ENCODE peak calls at places on chromosomes 6 and 20, in five cellular contexts. R is sigmoid colon, K is fibroblast of the aortic adventitia, E is Panc1, A is HFF-Myc. N is an unnamed sample.

GRCh38 chr6:106321940-106322339 is 3.6 kb downstream of the ATG5 start:
- DNase-seq in A (no peak), E (no peak), K (no peak), R (no peak), N (no peak)

GRCh38 chr6:31352497-31353368 is 4.2 kb downstream of the HLA-B start:
- DNase-seq in A (no peak), K (no peak), E (no peak), R (no peak), N (no peak)

GRCh38 chr6:131950767-131951575 is at the start of gene CCN2:
- DNase-seq in K (peak), R (peak), E (peak), A (peak), N (peak)

GRCh38 chr6:6631526-6632276 is 43.2 kb downstream of the LY86 start:
- DNase-seq in A (no peak), E (no peak), K (peak), R (no peak), N (no peak)

GRCh38 chr6:161890133-161890833 is 616.4 kb upstream of the AGPAT4 start:
- DNase-seq in K (no peak), R (no peak), E (no peak), A (no peak), N (no peak)

GRCh38 chr6:130936933-130937332 is 109.7 kb downstream of the SMLR1 start:
- DNase-seq in A (no peak), E (no peak), K (no peak), R (no peak), N (no peak)

GRCh38 chr6:129055796-129056195 is 172.9 kb downstream of the LAMA2 start:
- DNase-seq in A (no peak), K (peak), E (no peak), R (no peak), N (no peak)

GRCh38 chr6:1267057-1267732 is 44.7 kb upstream of the FOXQ1 start:
- DNase-seq in A (no peak), R (no peak), E (peak), K (no peak), N (no peak)

GRCh38 chr6:13465734-13466133 is 21.7 kb downstream of the GFOD1 start:
- DNase-seq in E (no peak), K (no peak), A (no peak), R (no peak), N (no peak)

GRCh38 chr6:30101423-30101938 is 11.4 kb downstream of the TRIM31 start:
- DNase-seq in R (no peak), K (no peak), A (no peak), E (no peak), N (no peak)

GRCh38 chr6:30101939-30102700 is 10.8 kb downstream of the TRIM31 start:
- DNase-seq in K (peak), E (no peak), R (peak), A (peak), N (peak)

GRCh38 chr6:30102701-30103629 is 9.9 kb downstream of the TRIM31 start:
- DNase-seq in E (peak), K (peak), A (peak), R (peak), N (peak)

GRCh38 chr6:30100154-30100553 is 12.7 kb downstream of the TRIM31 start:
- DNase-seq in E (no peak), K (no peak), A (no peak), R (no peak), N (no peak)

GRCh38 chr6:30100585-30101422 is 12.1 kb downstream of the TRIM31 start:
- DNase-seq in E (no peak), K (no peak), A (no peak), R (no peak), N (no peak)
- TF ChIP-seq CTCF in E (no peak), K (no peak), A (no peak), R (no peak), N (no peak)

GRCh38 chr20:10172998-10173655 is 45.5 kb upstream of the SNAP25 start:
- DNase-seq in R (no peak), E (no peak), K (no peak), A (no peak), N (no peak)
- H3K4me3 ChIP-seq in R (no peak), E (peak), K (no peak), A (no peak), N (no peak)

DNA sequence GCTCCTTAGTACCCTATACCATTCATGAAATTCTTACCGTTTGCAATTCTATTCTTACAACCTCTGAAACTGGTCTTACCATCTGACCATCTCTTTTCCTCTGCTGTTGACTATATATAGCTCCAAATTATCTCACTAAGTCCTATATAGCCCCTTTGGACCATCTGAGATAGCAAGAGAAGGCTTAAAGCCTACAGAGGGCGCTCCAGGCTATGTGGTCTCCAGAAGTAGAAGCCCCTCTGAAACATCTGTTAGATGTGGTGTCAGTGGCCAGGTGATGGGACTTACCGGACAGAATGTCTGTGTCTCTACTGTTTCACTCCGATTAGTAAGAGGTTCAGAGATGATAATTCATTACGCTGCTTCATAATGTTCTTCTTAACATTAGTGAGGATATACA is 140.7 kb upstream of the BMP2 start:
- DNase-seq in K (no peak), E (no peak), R (no peak), A (no peak), N (no peak)
- TF ChIP-seq CTCF in K (no peak), E (no peak), R (no peak), A (peak), N (no peak)

DNA sequence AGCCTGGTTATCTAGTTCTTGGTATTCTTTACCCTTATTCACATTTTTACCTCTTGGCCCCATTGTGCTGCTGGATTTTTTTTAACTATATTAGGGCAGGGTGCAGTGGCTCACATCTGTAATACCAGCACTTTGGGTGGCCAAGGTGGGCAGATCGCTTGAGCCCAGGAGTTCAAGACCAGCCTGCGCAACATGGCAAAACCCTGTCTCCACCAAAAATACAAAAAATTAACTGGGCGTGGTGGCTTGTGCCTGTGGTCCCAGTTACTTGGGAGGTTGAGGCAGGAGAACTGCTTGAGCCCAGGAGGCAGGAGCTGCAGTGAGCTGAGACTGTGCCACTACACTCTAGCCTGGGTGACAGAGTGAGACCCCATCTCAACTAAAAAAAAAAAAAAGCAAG is 12.2 kb upstream of the TAF8 start:
- DNase-seq in A (no peak), R (no peak), E (no peak), K (no peak), N (no peak)
- H3K4me3 ChIP-seq in A (no peak), R (no peak), E (no peak), K (no peak), N (no peak)

GRCh38 chr20:40803381-40803780 is 114.3 kb upstream of the MAFB start:
- DNase-seq in K (no peak), R (no peak), A (no peak), E (no peak), N (no peak)

GRCh38 chr20:40798066-40798465 is 109.0 kb upstream of the MAFB start:
- DNase-seq in A (no peak), E (no peak), R (no peak), K (peak), N (no peak)

GRCh38 chr20:40802886-40803285 is 113.8 kb upstream of the MAFB start:
- DNase-seq in R (no peak), K (no peak), E (no peak), A (no peak), N (no peak)

DNA sequence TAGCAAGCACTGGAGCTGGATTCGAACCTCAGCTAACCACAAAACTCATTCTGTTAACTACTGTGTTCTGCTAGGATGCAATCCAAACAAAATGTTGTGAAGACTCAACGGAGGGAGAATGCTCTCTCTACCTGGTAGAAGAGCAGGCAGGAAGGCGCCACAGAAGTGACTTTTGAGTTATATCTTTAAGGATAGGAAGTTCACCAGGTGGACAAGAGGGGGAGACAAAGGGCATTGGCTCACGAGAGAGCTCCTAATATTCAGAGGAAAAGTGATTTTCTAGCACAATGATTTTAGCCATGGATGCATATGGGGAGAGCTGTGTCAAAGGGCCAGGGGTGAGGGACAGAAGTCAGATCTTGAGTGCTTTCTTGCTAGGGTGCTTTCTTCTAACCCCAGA is 108.4 kb upstream of the MAFB start:
- DNase-seq in R (no peak), E (no peak), A (no peak), K (peak), N (peak)
- TF ChIP-seq CTCF in R (no peak), E (peak), A (peak), K (peak), N (peak)

GRCh38 chr6:15349379-15349778 is 103.5 kb downstream of the JARID2 start:
- DNase-seq in E (no peak), K (peak), R (no peak), A (no peak), N (no peak)

GRCh38 chr6:15351631-15352030 is 105.8 kb downstream of the JARID2 start:
- DNase-seq in K (peak), A (peak), R (peak), E (no peak), N (peak)

GRCh38 chr6:15352884-15353283 is 107.0 kb downstream of the JARID2 start:
- DNase-seq in A (no peak), K (peak), E (no peak), R (no peak), N (no peak)

GRCh38 chr6:15350386-15351083 is 104.7 kb downstream of the JARID2 start:
- DNase-seq in R (no peak), E (no peak), K (peak), A (no peak), N (no peak)

DNA sequence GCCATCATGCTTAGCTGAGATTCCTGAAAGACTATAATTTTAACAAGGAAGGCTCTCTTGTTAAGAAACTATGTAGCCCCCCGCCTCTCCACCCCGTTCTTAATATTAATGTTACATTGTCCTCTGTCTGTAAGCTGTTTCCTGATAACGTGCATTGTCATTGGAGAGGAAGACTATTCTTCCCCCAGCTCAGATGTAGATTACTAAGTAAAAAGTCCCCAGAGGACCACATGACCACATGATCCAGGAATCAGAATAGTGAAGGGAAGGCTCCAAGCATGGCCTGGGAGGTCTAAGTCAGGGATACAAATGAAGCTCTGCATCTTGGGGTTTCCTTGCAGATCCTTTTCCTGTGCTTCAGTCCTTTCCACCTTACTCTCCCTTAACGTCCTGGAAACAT is 106.4 kb downstream of the JARID2 start:
- DNase-seq in A (no peak), R (no peak), E (no peak), K (no peak), N (no peak)
- H3K4me3 ChIP-seq in A (no peak), R (no peak), E (no peak), K (no peak), N (no peak)

DNA sequence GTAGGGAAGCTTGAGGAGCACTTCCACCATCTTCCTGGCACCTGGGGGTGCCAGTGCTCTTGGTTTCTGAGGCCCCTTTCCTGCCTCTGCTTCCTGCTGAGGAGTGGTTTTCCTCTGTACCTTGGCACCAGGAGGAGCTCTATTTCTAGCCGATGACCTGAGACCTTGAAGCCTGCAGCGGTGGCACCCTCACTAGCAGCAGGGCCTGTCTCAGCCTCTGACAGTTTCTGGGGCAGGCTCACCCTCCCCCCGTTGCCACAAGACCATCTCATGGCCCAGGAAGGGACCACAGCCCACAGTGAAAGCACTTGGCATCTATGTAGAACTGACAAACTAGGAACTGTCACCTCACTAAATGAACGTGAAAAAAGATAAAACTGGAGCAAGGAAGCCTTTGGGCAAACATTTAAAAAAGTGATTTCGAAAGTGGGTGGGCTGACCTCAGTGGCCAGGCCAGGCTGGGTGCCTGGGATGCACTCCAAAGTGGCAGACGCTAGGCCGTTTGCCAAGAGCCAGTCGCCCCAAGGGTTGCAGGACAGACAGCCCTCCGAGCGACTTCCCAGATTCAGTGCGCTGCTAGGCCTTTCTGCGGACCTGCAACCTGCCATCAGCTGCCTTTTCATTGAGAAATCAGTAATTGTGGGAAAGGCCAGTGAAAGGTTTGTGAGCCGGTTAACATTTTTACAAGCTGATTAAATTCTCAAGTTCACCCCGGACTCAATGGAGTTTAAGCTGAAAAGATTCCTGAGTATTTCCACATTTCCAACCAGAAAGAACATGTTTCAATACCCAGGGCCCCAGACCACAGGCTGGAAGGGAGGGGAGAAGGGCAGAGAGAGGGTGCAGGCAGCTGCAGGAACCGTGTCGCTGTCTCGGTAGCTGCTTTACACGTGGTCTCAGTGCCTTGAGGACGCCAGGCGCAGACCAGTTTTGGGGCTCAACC is 303.7 kb downstream of the ESR1 start:
- DNase-seq in E (no peak), K (peak), R (no peak), A (no peak), N (no peak)
- TF ChIP-seq CTCF in E (no peak), K (no peak), R (no peak), A (no peak), N (no peak)

DNA sequence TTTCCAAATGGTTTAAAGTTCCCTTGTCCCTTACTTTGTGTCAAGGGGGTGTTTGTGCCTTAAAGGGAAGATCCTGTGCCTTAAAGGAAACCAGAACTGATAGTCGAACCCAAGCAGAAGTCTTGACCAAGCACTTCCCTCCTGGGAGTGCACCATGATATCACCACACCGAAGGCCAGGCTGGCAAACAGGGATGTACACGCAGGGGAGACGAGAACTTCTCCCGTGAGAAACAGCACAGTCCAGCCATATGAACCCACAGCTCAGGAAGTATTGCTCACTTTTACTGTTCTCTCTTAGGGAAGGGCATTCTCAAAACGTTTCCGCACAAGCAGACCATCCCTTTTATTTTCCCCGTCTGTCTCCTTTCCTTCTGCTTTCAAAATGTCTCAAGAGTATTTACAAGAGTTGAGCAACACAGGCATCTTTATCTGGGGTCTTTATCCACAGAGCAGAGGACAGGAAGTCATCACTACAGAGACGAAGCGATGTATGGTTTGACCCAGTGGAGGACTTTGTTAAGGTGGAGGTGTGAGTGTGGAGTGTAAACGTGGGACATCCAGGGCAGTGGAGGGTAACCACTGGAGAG is 12.8 kb upstream of the SERPINB1 start:
- DNase-seq in R (no peak), A (no peak), K (no peak), E (no peak), N (no peak)
- H3K4me3 ChIP-seq in R (no peak), A (peak), K (no peak), E (peak), N (no peak)

GRCh38 chr20:4449977-4450715 is 271.6 kb upstream of the PRND start:
- DNase-seq in K (peak), E (no peak), R (no peak), A (no peak), N (peak)
- TF ChIP-seq CTCF in K (peak), E (peak), R (peak), A (peak), N (peak)

N was measured in astrocyte of the cerebellum.